ENCODE peak calls at places on chromosome 1, in four cellular contexts. One of them, this sample, is unnamed.

GRCh38 chr1:153957744-153958110 is 685 bp downstream of the CRTC2 start:
- DNase-seq in psoas muscle: no peak
- DNase-seq in GM20000: peak
- DNase-seq in HFF-Myc: no peak
- DNase-seq in this sample: peak

GRCh38 chr1:19794583-19794982 is 5.1 kb downstream of the TMCO4 start:
- DNase-seq in psoas muscle: no peak
- DNase-seq in HFF-Myc: no peak
- DNase-seq in GM20000: no peak
- DNase-seq in this sample: no peak

GRCh38 chr1:53375440-53375839 is 47.6 kb upstream of the LRP8 start:
- DNase-seq in psoas muscle: peak
- DNase-seq in GM20000: no peak
- DNase-seq in HFF-Myc: no peak
- DNase-seq in this sample: no peak

GRCh38 chr1:99754055-99754626 is 12.3 kb downstream of the FRRS1 start:
- DNase-seq in psoas muscle: no peak
- DNase-seq in HFF-Myc: no peak
- DNase-seq in GM20000: no peak
- DNase-seq in this sample: no peak

GRCh38 chr1:45995298-45995697 is 137.1 kb downstream of the PIK3R3 start:
- DNase-seq in HFF-Myc: no peak
- DNase-seq in GM20000: no peak
- DNase-seq in psoas muscle: no peak
- DNase-seq in this sample: no peak

GRCh38 chr1:200739499-200740290 is 1.0 kb downstream of the CAMSAP2 start:
- DNase-seq in psoas muscle: peak
- DNase-seq in HFF-Myc: no peak
- DNase-seq in GM20000: peak
- DNase-seq in this sample: no peak

GRCh38 chr1:41537788-41538351 is 53.4 kb upstream of the EDN2 start:
- DNase-seq in HFF-Myc: peak
- DNase-seq in psoas muscle: peak
- DNase-seq in GM20000: no peak
- DNase-seq in this sample: no peak

GRCh38 chr1:1144122-1144842 is 28.4 kb upstream of the C1orf159 start:
- DNase-seq in HFF-Myc: no peak
- DNase-seq in GM20000: peak
- DNase-seq in psoas muscle: no peak
- DNase-seq in this sample: peak

GRCh38 chr1:110384581-110385321 is 6.1 kb downstream of the SLC16A4 start:
- DNase-seq in GM20000: peak
- DNase-seq in HFF-Myc: no peak
- DNase-seq in psoas muscle: no peak
- DNase-seq in this sample: peak

GRCh38 chr1:157369808-157370521 is 182.3 kb downstream of the FCRL5 start:
- DNase-seq in GM20000: peak
- DNase-seq in HFF-Myc: peak
- DNase-seq in psoas muscle: no peak
- DNase-seq in this sample: peak

GRCh38 chr1:203069028-203069804 is 16.6 kb downstream of the MYOG start:
- DNase-seq in GM20000: no peak
- DNase-seq in HFF-Myc: no peak
- DNase-seq in psoas muscle: peak
- DNase-seq in this sample: no peak

GRCh38 chr1:151196292-151196800 is 2.0 kb upstream of the PIP5K1A start:
- DNase-seq in psoas muscle: peak
- DNase-seq in GM20000: peak
- DNase-seq in HFF-Myc: peak
- DNase-seq in this sample: peak

GRCh38 chr1:58785424-58786058 is 1.7 kb upstream of the JUN start:
- DNase-seq in HFF-Myc: no peak
- DNase-seq in psoas muscle: peak
- DNase-seq in GM20000: no peak
- DNase-seq in this sample: no peak

GRCh38 chr1:209617047-209617673 is 33.6 kb downstream of the CAMK1G start:
- DNase-seq in GM20000: no peak
- DNase-seq in HFF-Myc: no peak
- DNase-seq in psoas muscle: peak
- DNase-seq in this sample: no peak

GRCh38 chr1:207805841-207806421 is 54.1 kb downstream of the CD46 start:
- DNase-seq in psoas muscle: peak
- DNase-seq in GM20000: no peak
- DNase-seq in HFF-Myc: peak
- DNase-seq in this sample: no peak

GRCh38 chr1:27676410-27676809 is 4.4 kb upstream of the IFI6 start:
- DNase-seq in GM20000: no peak
- DNase-seq in HFF-Myc: no peak
- DNase-seq in psoas muscle: no peak
- DNase-seq in this sample: no peak

GRCh38 chr1:200894712-200895447 is at the start of gene INAVA:
- DNase-seq in GM20000: no peak
- DNase-seq in HFF-Myc: no peak
- DNase-seq in psoas muscle: no peak
- DNase-seq in this sample: no peak

GRCh38 chr1:58166417-58166816 is 380.1 kb downstream of the OMA1 start:
- DNase-seq in psoas muscle: no peak
- DNase-seq in HFF-Myc: no peak
- DNase-seq in GM20000: no peak
- DNase-seq in this sample: no peak

GRCh38 chr1:240091614-240092300 is at the start of gene FMN2:
- DNase-seq in psoas muscle: no peak
- DNase-seq in HFF-Myc: no peak
- DNase-seq in GM20000: peak
- DNase-seq in this sample: peak

GRCh38 chr1:196680107-196680506 is 28.3 kb downstream of the CFH start:
- DNase-seq in GM20000: no peak
- DNase-seq in HFF-Myc: peak
- DNase-seq in psoas muscle: no peak
- DNase-seq in this sample: no peak

GRCh38 chr1:209624516-209625204 is 27.6 kb downstream of the LAMB3 start:
- DNase-seq in GM20000: no peak
- DNase-seq in HFF-Myc: no peak
- DNase-seq in psoas muscle: no peak
- DNase-seq in this sample: no peak

GRCh38 chr1:81936838-81937237 is 136.1 kb downstream of the ADGRL2 start:
- DNase-seq in HFF-Myc: no peak
- DNase-seq in GM20000: no peak
- DNase-seq in psoas muscle: no peak
- DNase-seq in this sample: no peak

GRCh38 chr1:155507960-155508359 is 54.6 kb downstream of the ASH1L start:
- DNase-seq in GM20000: peak
- DNase-seq in HFF-Myc: no peak
- DNase-seq in psoas muscle: no peak
- DNase-seq in this sample: peak

GRCh38 chr1:155499953-155500621 is 62.5 kb downstream of the ASH1L start:
- DNase-seq in HFF-Myc: peak
- DNase-seq in psoas muscle: no peak
- DNase-seq in GM20000: peak
- DNase-seq in this sample: peak

GRCh38 chr1:155509064-155509463 is 53.5 kb downstream of the ASH1L start:
- DNase-seq in psoas muscle: no peak
- DNase-seq in GM20000: no peak
- DNase-seq in HFF-Myc: no peak
- DNase-seq in this sample: no peak

GRCh38 chr1:155499263-155499662 is 63.3 kb downstream of the ASH1L start:
- DNase-seq in psoas muscle: no peak
- DNase-seq in HFF-Myc: no peak
- DNase-seq in GM20000: no peak
- DNase-seq in this sample: no peak

DNA sequence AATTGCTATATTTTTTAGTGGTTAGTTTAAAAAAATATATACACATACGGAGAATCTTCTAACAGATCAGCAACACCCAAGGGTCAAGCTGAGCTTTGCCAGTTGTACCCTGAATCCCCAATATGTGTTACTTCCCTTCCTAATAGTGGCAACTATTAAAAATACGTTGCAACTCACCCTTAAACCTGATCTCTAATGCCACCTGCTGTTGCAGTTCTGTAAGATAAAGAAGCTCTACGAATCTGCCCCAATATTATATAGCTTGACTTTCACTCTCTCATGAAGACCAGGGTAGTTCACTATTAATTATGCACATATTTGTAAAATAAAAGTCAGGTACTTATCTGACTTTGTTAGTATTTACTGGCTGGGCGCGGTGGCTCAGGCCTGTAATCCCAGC is 58.4 kb downstream of the ASH1L start:
- DNase-seq in psoas muscle: no peak
- DNase-seq in GM20000: peak
- DNase-seq in HFF-Myc: peak
- DNase-seq in this sample: peak
- TF ChIP-seq CTCF in psoas muscle: peak
- TF ChIP-seq CTCF in GM20000: no peak
- TF ChIP-seq CTCF in HFF-Myc: peak
- TF ChIP-seq CTCF in this sample: peak

DNA sequence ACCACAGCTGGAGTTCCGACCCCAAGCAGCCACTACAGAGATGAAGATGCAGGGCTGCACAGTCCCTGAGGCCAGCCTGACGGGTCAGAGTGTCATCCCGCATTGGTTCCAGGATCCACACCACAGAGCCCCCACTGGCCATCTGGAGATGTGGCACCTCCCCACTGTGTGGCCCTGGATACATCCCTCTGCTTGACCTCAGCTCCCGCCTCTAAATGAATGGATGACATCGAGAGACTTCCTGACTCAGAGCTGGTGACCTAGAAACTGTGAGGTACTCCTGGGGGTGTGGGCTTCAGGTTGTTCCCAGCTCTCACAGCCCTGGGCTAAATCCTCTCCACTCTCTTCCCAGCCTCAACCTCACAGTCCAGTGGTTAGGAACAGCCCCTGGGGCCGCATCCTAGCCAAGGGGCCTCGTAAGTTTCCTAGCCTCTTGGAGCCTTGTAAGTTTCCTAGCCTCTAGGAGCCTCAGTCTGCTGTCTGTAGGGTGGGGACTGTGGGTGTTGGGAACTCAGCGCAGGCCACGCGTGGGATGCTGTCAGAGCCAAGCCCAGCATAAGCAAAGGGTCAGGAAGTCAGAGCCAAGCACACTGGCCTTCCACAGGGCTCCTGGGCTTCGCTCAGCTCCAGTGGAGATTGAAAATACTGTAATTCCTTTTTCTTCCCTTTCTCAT is 87.5 kb upstream of the RUNX3 start:
- DNase-seq in HFF-Myc: no peak
- DNase-seq in psoas muscle: no peak
- DNase-seq in GM20000: no peak
- DNase-seq in this sample: no peak
- TF ChIP-seq CTCF in HFF-Myc: no peak
- TF ChIP-seq CTCF in psoas muscle: no peak
- TF ChIP-seq CTCF in GM20000: no peak
- TF ChIP-seq CTCF in this sample: no peak

DNA sequence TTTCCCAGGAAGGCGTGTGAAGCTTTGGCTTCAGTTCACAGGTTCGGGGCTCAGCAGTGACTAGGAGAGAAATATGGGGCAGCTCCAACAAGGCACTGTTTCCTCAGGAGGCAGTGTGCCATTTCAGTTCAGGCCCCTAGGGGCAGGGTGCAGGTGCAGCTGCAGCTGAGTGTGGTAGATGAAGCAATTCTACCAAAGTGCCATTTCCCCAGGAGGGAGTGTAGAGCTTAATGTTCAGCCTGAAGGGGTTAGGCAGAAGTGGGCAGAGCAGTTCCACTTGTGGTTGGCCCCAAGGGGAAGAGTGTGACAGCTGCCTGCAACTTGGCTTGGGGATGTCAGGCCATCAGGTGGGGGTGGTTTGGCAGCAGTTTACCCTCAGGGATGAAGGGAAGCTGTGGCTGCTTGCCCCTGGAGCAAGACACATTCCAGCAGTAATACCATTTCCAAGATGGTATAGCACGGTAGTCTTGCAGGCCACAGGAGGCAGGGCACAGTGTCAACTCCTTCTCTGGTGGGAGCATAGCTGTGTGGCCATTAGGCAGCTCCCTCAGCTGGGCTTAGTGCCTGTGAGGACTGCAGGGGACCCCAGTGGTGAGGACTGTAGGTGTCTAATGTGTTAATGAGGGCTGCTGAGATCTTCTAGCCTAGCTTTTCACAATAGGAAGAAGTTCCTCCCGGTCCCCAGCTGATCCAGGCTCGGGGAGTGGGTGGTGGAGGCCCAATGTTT is 34.7 kb downstream of the RGSL1 start:
- DNase-seq in HFF-Myc: no peak
- DNase-seq in psoas muscle: no peak
- DNase-seq in GM20000: peak
- DNase-seq in this sample: peak
- TF ChIP-seq CTCF in HFF-Myc: no peak
- TF ChIP-seq CTCF in psoas muscle: no peak
- TF ChIP-seq CTCF in GM20000: peak
- TF ChIP-seq CTCF in this sample: peak

GRCh38 chr1:5369223-5369622 is 623.0 kb downstream of the NPHP4 start:
- DNase-seq in GM20000: no peak
- DNase-seq in psoas muscle: no peak
- DNase-seq in HFF-Myc: no peak
- DNase-seq in this sample: no peak

GRCh38 chr1:5370321-5370720 is 621.9 kb downstream of the NPHP4 start:
- DNase-seq in GM20000: no peak
- DNase-seq in psoas muscle: no peak
- DNase-seq in HFF-Myc: no peak
- DNase-seq in this sample: no peak

GRCh38 chr1:5374176-5374575 is 618.0 kb downstream of the NPHP4 start:
- DNase-seq in HFF-Myc: no peak
- DNase-seq in psoas muscle: no peak
- DNase-seq in GM20000: no peak
- DNase-seq in this sample: no peak

GRCh38 chr1:5373281-5373680 is 618.9 kb downstream of the NPHP4 start:
- DNase-seq in HFF-Myc: no peak
- DNase-seq in GM20000: no peak
- DNase-seq in psoas muscle: no peak
- DNase-seq in this sample: no peak

GRCh38 chr1:5371270-5371669 is 621.0 kb downstream of the NPHP4 start:
- DNase-seq in HFF-Myc: no peak
- DNase-seq in psoas muscle: no peak
- DNase-seq in GM20000: no peak
- DNase-seq in this sample: no peak
- TF ChIP-seq CTCF in HFF-Myc: no peak
- TF ChIP-seq CTCF in psoas muscle: no peak
- TF ChIP-seq CTCF in GM20000: no peak
- TF ChIP-seq CTCF in this sample: no peak